ENCODE peak calls at places on chromosomes 3 and 15, in seven cellular contexts. Z is choroid plexus epithelial cell, Q is K562, W is GM10248, L is bronchial epithelial cell, K is fibroblast of pulmonary artery, I is A549. M is an unnamed sample.

GRCh38 chr15:92663250-92663951 is 7.8 kb upstream of the FAM174B start:
- DNase-seq in Z (no peak), Q (no peak), W (peak), L (no peak), K (no peak), I (no peak), M (no peak)

GRCh38 chr3:182509312-182509711 is 284.0 kb upstream of the ATP11B start:
- DNase-seq in Z (no peak), Q (no peak), W (no peak), L (no peak), K (no peak), I (no peak), M (no peak)

GRCh38 chr3:23874359-23875120 is 42.2 kb downstream of the NKIRAS1 start:
- DNase-seq in Z (peak), Q (no peak), W (no peak), L (peak), K (peak), I (no peak), M (no peak)

GRCh38 chr3:157146664-157147082 is 13.3 kb downstream of the CCNL1 start:
- DNase-seq in Z (no peak), Q (no peak), W (no peak), L (no peak), K (peak), I (no peak), M (no peak)

GRCh38 chr3:120506828-120507774 is 56.3 kb upstream of the FSTL1 start:
- DNase-seq in Z (peak), Q (peak), W (peak), L (peak), K (peak), I (peak), M (peak)

GRCh38 chr15:62362608-62363007 is 197.5 kb upstream of the C2CD4B start:
- DNase-seq in Z (peak), Q (no peak), W (no peak), L (no peak), K (peak), I (no peak), M (no peak)

GRCh38 chr15:57218826-57219576 is 157.3 kb upstream of the CGNL1 start:
- DNase-seq in Z (peak), Q (peak), W (no peak), L (peak), K (peak), I (no peak), M (no peak)

GRCh38 chr3:41710646-41711388 is 251.1 kb downstream of the ULK4 start:
- DNase-seq in Z (peak), Q (no peak), W (no peak), L (peak), K (peak), I (no peak), M (no peak)

GRCh38 chr3:33211444-33211843 is 7.2 kb downstream of the SUSD5 start:
- DNase-seq in Z (peak), Q (no peak), W (no peak), L (peak), K (peak), I (peak), M (no peak)

GRCh38 chr15:101474983-101475382 is 14.5 kb downstream of the PCSK6 start:
- DNase-seq in Z (no peak), Q (no peak), W (no peak), L (no peak), K (no peak), I (no peak), M (no peak)

GRCh38 chr15:48855501-48856440 is 22.2 kb upstream of the EID1 start:
- DNase-seq in Z (peak), Q (peak), W (no peak), L (peak), K (peak), I (peak), M (peak)
- TF ChIP-seq CTCF in Z (peak), Q (peak), W (peak), L (peak), K (peak), I (peak), M (peak)

GRCh38 chr15:76332796-76333195 is 3.8 kb upstream of the ISL2 start:
- DNase-seq in Z (no peak), Q (no peak), W (no peak), L (no peak), K (no peak), I (no peak), M (no peak)

GRCh38 chr15:76334438-76335004 is 2.1 kb upstream of the ISL2 start:
- DNase-seq in Z (no peak), Q (no peak), W (no peak), L (no peak), K (no peak), I (no peak), M (no peak)

GRCh38 chr15:76333309-76333708 is 3.3 kb upstream of the ISL2 start:
- DNase-seq in Z (no peak), Q (no peak), W (no peak), L (no peak), K (no peak), I (no peak), M (no peak)

GRCh38 chr15:76335129-76335850 is 1.3 kb upstream of the ISL2 start:
- DNase-seq in Z (no peak), Q (no peak), W (peak), L (no peak), K (no peak), I (no peak), M (no peak)

DNA sequence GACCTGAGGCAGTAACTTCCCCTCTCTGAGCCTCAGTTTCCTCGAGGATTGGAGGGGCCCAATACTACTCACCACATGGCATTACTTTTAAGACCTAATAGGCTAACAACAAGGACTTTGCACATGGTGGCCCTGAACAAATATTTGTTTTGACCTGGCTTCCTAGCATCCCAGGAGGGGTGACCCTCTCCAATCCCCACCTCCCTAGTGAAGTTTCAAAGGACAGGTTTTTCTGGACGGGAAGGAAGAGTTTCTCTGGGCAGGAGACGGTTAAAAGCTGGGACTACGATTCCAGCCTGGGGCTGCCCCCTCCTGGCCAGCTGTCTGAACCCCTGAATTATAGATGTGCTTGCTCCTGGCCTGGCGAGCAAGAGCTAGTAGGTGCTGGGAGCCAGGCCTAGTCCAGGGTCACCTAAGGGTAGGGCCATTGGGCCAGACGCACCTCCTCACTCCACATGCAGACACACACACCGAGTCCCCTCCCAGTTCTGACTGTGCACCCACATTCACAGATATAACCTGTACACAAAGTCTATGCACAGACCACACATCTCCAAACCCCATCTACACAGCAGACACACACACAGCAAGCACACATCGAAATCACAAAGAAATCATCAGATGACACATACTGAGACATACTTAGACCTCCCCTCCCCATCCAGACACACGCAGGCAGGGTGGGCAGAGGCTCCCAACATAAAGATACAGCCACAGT is 2.7 kb upstream of the ISL2 start:
- DNase-seq in Z (peak), Q (peak), W (no peak), L (no peak), K (no peak), I (peak), M (no peak)
- TF ChIP-seq CTCF in Z (peak), Q (peak), W (peak), L (peak), K (peak), I (peak), M (no peak)

GRCh38 chr3:52052831-52053306 is 3.5 kb downstream of the DUSP7 start:
- DNase-seq in Z (peak), Q (peak), W (peak), L (peak), K (peak), I (peak), M (peak)
- TF ChIP-seq CTCF in Z (peak), Q (peak), W (peak), L (peak), K (peak), I (no peak), M (no peak)

GRCh38 chr3:147377412-147378185 is 28.7 kb downstream of the ZIC4 start:
- DNase-seq in Z (peak), Q (no peak), W (no peak), L (no peak), K (no peak), I (no peak), M (no peak)
- TF ChIP-seq CTCF in Z (no peak), Q (no peak), W (no peak), L (no peak), K (no peak), I (no peak), M (no peak)

GRCh38 chr15:60932051-60932915 is 296.8 kb downstream of the RORA start:
- DNase-seq in Z (peak), Q (no peak), W (no peak), L (peak), K (peak), I (peak), M (no peak)
- TF ChIP-seq CTCF in Z (no peak), Q (no peak), W (peak), L (peak), K (no peak), I (peak), M (no peak)

GRCh38 chr15:44265757-44266156 is 22.8 kb upstream of the GOLM2 start:
- DNase-seq in Z (peak), Q (no peak), W (peak), L (no peak), K (no peak), I (no peak), M (no peak)
- TF ChIP-seq CTCF in Z (peak), Q (no peak), W (no peak), L (no peak), K (no peak), I (no peak), M (no peak)

DNA sequence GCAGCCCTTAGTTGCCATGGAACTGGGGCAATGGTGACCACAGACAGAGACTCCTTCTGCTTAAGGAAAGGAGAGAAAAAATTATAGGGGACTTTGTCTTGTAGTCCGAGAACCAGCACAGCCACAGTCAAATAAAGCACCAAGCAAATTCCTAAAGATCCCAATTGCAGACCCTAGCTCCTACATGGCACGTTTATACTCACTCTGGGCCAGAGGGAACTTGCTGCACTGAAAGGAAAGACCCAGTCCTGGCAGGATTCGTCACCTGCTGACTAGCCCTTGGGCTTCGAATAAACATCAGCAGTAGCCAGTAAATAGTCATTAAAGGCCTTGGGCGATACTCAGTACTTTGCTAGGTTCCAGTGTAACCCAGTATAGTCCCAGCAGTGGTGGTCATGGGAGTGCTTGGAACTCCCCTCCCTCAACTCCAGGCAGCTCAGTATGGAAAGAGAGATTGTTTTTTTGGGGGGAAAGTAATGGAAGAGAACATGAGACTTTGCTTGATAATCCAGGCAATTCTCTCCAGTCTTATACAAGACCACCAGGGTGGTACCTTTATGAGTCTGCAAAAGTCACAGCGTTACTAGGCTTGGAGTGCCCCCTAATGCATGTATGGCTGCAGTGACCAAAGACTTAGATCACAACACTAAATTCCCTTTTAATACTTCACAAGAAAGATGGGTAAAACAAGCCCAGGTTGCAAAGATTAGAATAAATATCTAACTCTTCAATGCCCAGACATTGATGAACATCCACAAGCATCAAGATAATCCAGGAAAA is 66.4 kb upstream of the AGTR1 start:
- DNase-seq in Z (peak), Q (no peak), W (no peak), L (no peak), K (peak), I (no peak), M (peak)
- TF ChIP-seq CTCF in Z (peak), Q (no peak), W (no peak), L (no peak), K (peak), I (peak), M (no peak)

DNA sequence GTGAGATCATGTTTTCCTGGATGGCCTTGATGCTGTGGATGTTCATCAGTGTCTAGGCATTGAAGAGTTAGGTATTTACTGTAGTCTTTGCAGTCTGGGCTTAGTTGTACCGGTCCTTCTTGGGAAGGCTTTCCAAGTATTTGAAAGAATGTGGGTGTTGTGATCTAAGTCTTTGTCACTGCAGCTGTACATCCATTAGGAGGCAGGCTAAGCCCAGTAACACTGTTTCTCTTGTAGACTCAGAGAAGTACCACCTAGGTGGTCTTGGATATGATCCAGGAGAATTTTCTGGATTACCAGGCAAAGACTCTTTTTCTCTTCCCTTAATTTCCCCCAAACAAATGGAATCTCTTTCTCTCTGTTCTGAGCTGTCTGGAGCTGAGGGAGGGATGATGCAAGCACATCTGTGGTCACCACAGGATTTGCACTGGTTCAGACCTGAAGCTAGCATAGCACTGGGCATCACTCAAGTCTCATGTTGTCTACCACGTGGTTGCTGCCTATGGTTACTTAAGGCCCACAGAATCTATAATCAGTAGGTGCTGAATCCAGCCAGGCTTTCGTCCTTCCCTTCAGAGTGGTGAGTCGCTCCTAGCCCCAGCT is 227.6 kb downstream of the NECTIN3 start:
- DNase-seq in Z (peak), Q (no peak), W (no peak), L (peak), K (peak), I (no peak), M (no peak)
- TF ChIP-seq CTCF in Z (peak), Q (no peak), W (no peak), L (no peak), K (peak), I (no peak), M (no peak)

GRCh38 chr3:159565313-159565712 is 423.3 kb upstream of the IL12A start:
- DNase-seq in Z (no peak), Q (no peak), W (no peak), L (no peak), K (no peak), I (no peak), M (no peak)
- TF ChIP-seq CTCF in Z (peak), Q (no peak), W (no peak), L (no peak), K (no peak), I (no peak), M (no peak)

GRCh38 chr3:125289429-125289828 is 76.9 kb upstream of the SLC12A8 start:
- DNase-seq in Z (no peak), Q (no peak), W (no peak), L (no peak), K (peak), I (no peak), M (no peak)

GRCh38 chr3:125292015-125292414 is 79.5 kb upstream of the SLC12A8 start:
- DNase-seq in Z (no peak), Q (no peak), W (no peak), L (no peak), K (no peak), I (no peak), M (no peak)

GRCh38 chr3:125281411-125281810 is 68.9 kb upstream of the SLC12A8 start:
- DNase-seq in Z (no peak), Q (no peak), W (no peak), L (no peak), K (peak), I (no peak), M (no peak)

DNA sequence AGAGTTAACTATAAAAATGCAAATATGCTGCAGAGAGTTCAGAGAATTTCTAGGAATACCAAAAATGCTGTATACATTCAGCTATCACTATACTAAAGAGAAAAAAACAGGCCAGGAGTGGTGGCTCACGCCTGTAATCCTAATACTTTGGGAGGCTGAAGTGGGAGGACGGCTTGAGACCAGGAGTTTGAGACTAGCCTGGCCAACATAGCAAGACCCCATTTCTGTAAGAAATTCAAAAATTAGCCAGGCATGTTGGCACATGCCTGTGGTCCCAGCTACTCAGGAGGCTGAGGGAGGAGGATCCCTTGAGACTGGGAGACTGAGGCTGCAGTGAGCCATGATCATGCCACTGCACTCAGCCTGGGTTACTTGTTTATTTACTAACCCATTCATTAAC is 74.7 kb upstream of the SLC12A8 start:
- DNase-seq in Z (no peak), Q (no peak), W (no peak), L (no peak), K (no peak), I (no peak), M (no peak)
- TF ChIP-seq CTCF in Z (no peak), Q (no peak), W (no peak), L (no peak), K (no peak), I (no peak), M (no peak)